ENCODE peak calls at places on chromosome 20, in six cellular contexts. O is endothelial cell, S is neural progenitor cell, R is lung, M is pancreas, T is heart left ventricle. C is an unnamed sample.

GRCh38 chr20:43379239-43379917 is 78.3 kb upstream of the SRSF6 start:
- DNase-seq in O (no peak), S (no peak), R (no peak), M (no peak), T (no peak), C (no peak)

GRCh38 chr20:16208443-16208842 is 364.8 kb downstream of the KIF16B start:
- DNase-seq in O (no peak), S (no peak), R (no peak), M (no peak), T (no peak), C (no peak)

GRCh38 chr20:53216856-53217576 is 244.9 kb downstream of the TSHZ2 start:
- DNase-seq in O (peak), S (peak), R (peak), M (peak), T (peak), C (peak)

GRCh38 chr20:61701802-61702201 is 363.9 kb downstream of the TAF4 start:
- DNase-seq in O (no peak), S (no peak), R (no peak), M (no peak), T (no peak), C (no peak)

GRCh38 chr20:12722096-12722495 is 286.7 kb upstream of the SPTLC3 start:
- DNase-seq in O (no peak), S (no peak), R (no peak), M (no peak), T (no peak), C (no peak)

GRCh38 chr20:43849496-43850197 is 65.0 kb upstream of the TOX2 start:
- DNase-seq in O (no peak), S (no peak), R (peak), M (no peak), T (no peak), C (no peak)

GRCh38 chr20:62190639-62191411 is 8.0 kb downstream of the MTG2 start:
- DNase-seq in O (no peak), S (no peak), R (no peak), M (peak), T (no peak), C (no peak)

GRCh38 chr20:45456632-45457031 is 12.9 kb upstream of the WFDC2 start:
- DNase-seq in O (peak), S (peak), R (peak), M (no peak), T (no peak), C (peak)

GRCh38 chr20:49344975-49345374 is 67.1 kb upstream of the ZNFX1 start:
- DNase-seq in O (no peak), S (no peak), R (peak), M (no peak), T (peak), C (no peak)

GRCh38 chr20:4227085-4227821 is 211.9 kb upstream of the RNF24 start:
- DNase-seq in O (no peak), S (peak), R (no peak), M (no peak), T (peak), C (no peak)

GRCh38 chr20:49287555-49288249 is 9.8 kb upstream of the ZNFX1 start:
- DNase-seq in O (no peak), S (no peak), R (no peak), M (no peak), T (no peak), C (no peak)

GRCh38 chr20:47196091-47197081 is 160.1 kb downstream of the ZMYND8 start:
- DNase-seq in O (peak), S (peak), R (peak), M (peak), T (peak), C (peak)

GRCh38 chr20:11376406-11376805 is 541.3 kb upstream of the BTBD3 start:
- DNase-seq in O (no peak), S (no peak), R (no peak), M (no peak), T (no peak), C (no peak)

GRCh38 chr20:36670665-36671357 is 24.8 kb upstream of the SLA2 start:
- DNase-seq in O (no peak), S (no peak), R (no peak), M (no peak), T (no peak), C (no peak)

GRCh38 chr20:43721097-43721428 is 5.7 kb downstream of the GTSF1L start:
- DNase-seq in O (no peak), S (no peak), R (no peak), M (no peak), T (no peak), C (no peak)

GRCh38 chr20:60695223-60695622 is 556.8 kb upstream of the CDH4 start:
- DNase-seq in O (no peak), S (no peak), R (no peak), M (no peak), T (no peak), C (no peak)

GRCh38 chr20:19815553-19815991 is 57.5 kb downstream of the RIN2 start:
- DNase-seq in O (no peak), S (no peak), R (no peak), M (no peak), T (peak), C (no peak)

GRCh38 chr20:62603021-62603906 is 39.0 kb upstream of the SLCO4A1 start:
- DNase-seq in O (no peak), S (no peak), R (peak), M (peak), T (peak), C (no peak)

GRCh38 chr20:61185841-61186601 is 66.0 kb upstream of the CDH4 start:
- DNase-seq in O (no peak), S (no peak), R (no peak), M (no peak), T (no peak), C (no peak)

GRCh38 chr20:44423480-44423879 is 52.2 kb upstream of the TTPAL start:
- DNase-seq in O (no peak), S (no peak), R (no peak), M (no peak), T (no peak), C (no peak)

GRCh38 chr20:10721112-10721896 is 47.5 kb upstream of the JAG1 start:
- DNase-seq in O (no peak), S (no peak), R (no peak), M (no peak), T (no peak), C (no peak)

GRCh38 chr20:49447946-49448809 is 34.3 kb downstream of the KCNB1 start:
- DNase-seq in O (no peak), S (peak), R (no peak), M (no peak), T (peak), C (no peak)

GRCh38 chr20:9534025-9534424 is 19.6 kb downstream of the LAMP5 start:
- DNase-seq in O (no peak), S (no peak), R (no peak), M (no peak), T (no peak), C (no peak)

GRCh38 chr20:2599265-2600060 is 53.0 kb upstream of the NOP56 start:
- DNase-seq in O (no peak), S (peak), R (no peak), M (no peak), T (no peak), C (no peak)

GRCh38 chr20:48638546-48638945 is 189.3 kb downstream of the PREX1 start:
- DNase-seq in O (no peak), S (no peak), R (no peak), M (no peak), T (no peak), C (no peak)

GRCh38 chr20:1323830-1324597 is 4.9 kb downstream of the SDCBP2 start:
- DNase-seq in O (no peak), S (no peak), R (no peak), M (no peak), T (no peak), C (no peak)

GRCh38 chr20:61768926-61769832 is 296.5 kb downstream of the TAF4 start:
- DNase-seq in O (no peak), S (no peak), R (no peak), M (no peak), T (no peak), C (no peak)

GRCh38 chr20:63080411-63080810 is 73.6 kb upstream of the BHLHE23 start:
- DNase-seq in O (no peak), S (no peak), R (no peak), M (peak), T (peak), C (no peak)

GRCh38 chr20:61274326-61274725 is 22.3 kb downstream of the CDH4 start:
- DNase-seq in O (no peak), S (no peak), R (no peak), M (no peak), T (no peak), C (no peak)

GRCh38 chr20:21232546-21233280 is 70.4 kb upstream of the XRN2 start:
- DNase-seq in O (no peak), S (peak), R (no peak), M (no peak), T (no peak), C (no peak)

GRCh38 chr20:63740501-63741353 is 1.2 kb downstream of the SLC2A4RG start:
- DNase-seq in O (peak), S (peak), R (peak), M (peak), T (peak), C (peak)

GRCh38 chr20:49979030-49979832 is 3.5 kb upstream of the SNAI1 start:
- DNase-seq in O (peak), S (peak), R (peak), M (peak), T (peak), C (peak)

GRCh38 chr20:13220194-13220856 is 749 bp upstream of the ISM1 start:
- DNase-seq in O (peak), S (peak), R (peak), M (peak), T (no peak), C (peak)

GRCh38 chr20:46130534-46130933 is 12.4 kb downstream of the CD40 start:
- DNase-seq in O (no peak), S (no peak), R (no peak), M (no peak), T (no peak), C (no peak)

GRCh38 chr20:52231230-52231746 is 39.7 kb upstream of the ZFP64 start:
- DNase-seq in O (no peak), S (no peak), R (no peak), M (no peak), T (no peak), C (no peak)

GRCh38 chr20:2814076-2814475 is 711 bp upstream of the C20orf141 start:
- DNase-seq in O (no peak), S (no peak), R (no peak), M (no peak), T (no peak), C (no peak)

GRCh38 chr20:47663354-47664067 is 121.8 kb downstream of the SULF2 start:
- DNase-seq in O (peak), S (peak), R (peak), M (peak), T (peak), C (peak)

GRCh38 chr20:11429889-11430580 is 487.7 kb upstream of the BTBD3 start:
- DNase-seq in O (no peak), S (peak), R (no peak), M (no peak), T (no peak), C (no peak)

GRCh38 chr20:38612921-38613320 is 11.3 kb downstream of the ARHGAP40 start:
- DNase-seq in O (no peak), S (no peak), R (no peak), M (no peak), T (no peak), C (no peak)
- TF ChIP-seq CTCF in O (no peak), S (no peak), R (no peak), M (no peak), T (no peak), C (no peak)

DNA sequence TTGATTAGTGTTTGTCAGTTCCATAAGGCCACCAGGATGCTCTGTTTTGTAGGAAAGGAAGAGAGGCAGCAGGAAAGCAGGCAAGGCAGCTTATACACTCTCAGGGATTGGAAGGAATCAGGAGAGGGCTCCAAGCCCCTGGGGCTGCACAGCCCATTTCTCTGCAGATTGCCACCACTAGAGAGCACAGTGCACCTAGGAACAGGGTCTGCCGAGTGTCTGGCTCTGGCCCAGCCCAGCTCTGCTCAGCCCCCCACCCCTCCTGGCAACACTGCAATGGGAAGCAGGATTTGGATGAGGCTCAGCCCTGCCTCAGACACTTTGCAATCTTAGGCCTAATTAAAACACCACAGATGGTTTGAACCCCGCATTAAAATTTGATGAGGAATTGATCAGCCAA is 252.6 kb downstream of the DHX35 start:
- DNase-seq in O (no peak), S (peak), R (no peak), M (no peak), T (no peak), C (no peak)
- TF ChIP-seq CTCF in O (no peak), S (peak), R (no peak), M (no peak), T (no peak), C (no peak)

GRCh38 chr20:14916360-14916759 is 578.9 kb upstream of the FLRT3 start:
- DNase-seq in O (no peak), S (no peak), R (no peak), M (no peak), T (no peak), C (no peak)
- TF ChIP-seq CTCF in O (no peak), S (no peak), R (no peak), M (no peak), T (no peak), C (no peak)

GRCh38 chr20:57609842-57610167 is 10.4 kb downstream of the ZBP1 start:
- DNase-seq in O (no peak), S (peak), R (no peak), M (no peak), T (no peak), C (no peak)
- TF ChIP-seq CTCF in O (no peak), S (peak), R (no peak), M (no peak), T (no peak), C (no peak)

GRCh38 chr20:35663813-35664543 is 722 bp downstream of the CPNE1 start:
- DNase-seq in O (peak), S (peak), R (peak), M (no peak), T (peak), C (peak)
- TF ChIP-seq CTCF in O (no peak), S (no peak), R (no peak), M (no peak), T (no peak), C (peak)

DNA sequence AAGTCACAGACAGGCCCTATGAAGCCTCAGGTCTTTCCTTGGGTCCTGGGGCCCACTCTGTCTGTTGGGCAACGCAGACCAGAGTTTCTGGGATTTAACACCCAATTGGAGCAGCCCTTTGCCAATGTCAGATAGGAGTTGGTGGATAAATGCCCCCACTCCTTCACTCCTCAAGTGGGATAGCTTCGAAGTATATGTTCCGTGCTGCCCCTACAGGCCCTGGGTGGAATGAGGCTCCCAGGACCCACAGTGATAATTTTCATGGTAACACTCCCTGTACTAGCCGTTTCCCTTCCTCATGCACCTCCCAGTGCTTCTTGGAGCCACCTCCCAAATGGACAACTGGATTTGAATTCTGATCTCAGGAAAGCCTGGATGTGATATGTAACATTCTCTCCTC is 145.4 kb downstream of the FOXA2 start:
- DNase-seq in O (peak), S (peak), R (no peak), M (no peak), T (no peak), C (no peak)
- TF ChIP-seq CTCF in O (peak), S (peak), R (no peak), M (no peak), T (no peak), C (peak)

GRCh38 chr20:56685879-56686278 is 56.8 kb downstream of the TFAP2C start:
- DNase-seq in O (no peak), S (no peak), R (no peak), M (no peak), T (no peak), C (no peak)
- TF ChIP-seq CTCF in O (no peak), S (no peak), R (no peak), M (no peak), T (no peak), C (no peak)

DNA sequence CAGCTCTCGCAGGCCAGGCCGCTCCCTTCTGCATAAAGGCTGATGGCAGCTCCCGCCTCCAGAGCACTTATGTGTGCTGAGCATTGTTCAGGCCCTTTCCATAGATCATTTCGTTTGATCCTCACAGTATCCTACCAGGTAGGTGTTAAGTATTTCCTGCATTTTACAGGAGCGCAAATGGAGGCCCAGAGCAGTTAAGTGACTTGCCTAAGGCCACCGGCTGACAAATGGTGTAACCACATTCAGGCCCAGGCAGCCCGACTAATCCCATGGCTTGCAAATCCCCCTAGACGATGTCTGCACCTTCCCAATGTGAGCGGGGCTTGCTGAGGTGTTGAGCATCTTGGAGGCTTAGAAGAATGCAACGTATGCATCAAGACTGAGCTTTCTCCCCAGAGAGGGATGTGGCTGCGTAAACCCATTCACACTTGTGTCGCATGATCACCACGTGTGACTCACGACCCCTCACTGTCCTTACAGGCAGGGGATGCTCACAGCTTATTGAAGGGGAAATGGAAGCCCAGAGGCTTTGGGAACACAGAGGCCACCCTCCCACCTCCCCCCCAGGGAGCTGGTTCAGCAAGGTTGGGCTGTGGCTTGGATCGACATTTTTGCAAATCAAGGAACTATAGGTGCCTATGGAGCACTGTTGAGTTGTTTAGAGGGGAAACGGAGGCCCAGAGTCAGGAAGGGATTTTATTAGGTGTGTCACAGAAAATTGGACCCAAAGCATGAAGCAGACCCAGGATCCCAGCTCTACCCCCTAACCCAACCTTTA is 7.0 kb downstream of the BPIFB2 start:
- DNase-seq in O (no peak), S (peak), R (no peak), M (no peak), T (no peak), C (no peak)
- TF ChIP-seq CTCF in O (no peak), S (no peak), R (no peak), M (no peak), T (no peak), C (no peak)

DNA sequence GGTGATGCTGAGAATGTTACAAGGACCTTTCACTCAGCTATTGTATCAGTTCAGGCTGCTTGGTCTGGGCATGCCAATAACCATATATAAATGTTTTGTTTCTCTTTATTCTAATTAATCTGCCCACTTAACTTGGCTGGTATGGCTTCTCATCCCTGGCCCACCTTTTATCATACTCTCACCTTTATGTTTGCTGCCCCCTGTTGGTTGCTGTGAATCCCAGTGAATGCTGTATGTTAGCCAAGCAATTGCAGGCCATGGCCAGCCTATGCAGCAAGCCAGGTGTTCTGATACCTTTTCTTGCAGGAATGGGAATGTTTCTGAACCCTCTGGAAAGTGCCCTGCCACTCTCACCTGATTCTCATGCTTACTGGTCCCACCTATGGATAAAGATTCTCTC is 54.6 kb downstream of the PCSK2 start:
- DNase-seq in O (peak), S (peak), R (peak), M (no peak), T (no peak), C (peak)
- TF ChIP-seq CTCF in O (peak), S (peak), R (no peak), M (peak), T (no peak), C (peak)

DNA sequence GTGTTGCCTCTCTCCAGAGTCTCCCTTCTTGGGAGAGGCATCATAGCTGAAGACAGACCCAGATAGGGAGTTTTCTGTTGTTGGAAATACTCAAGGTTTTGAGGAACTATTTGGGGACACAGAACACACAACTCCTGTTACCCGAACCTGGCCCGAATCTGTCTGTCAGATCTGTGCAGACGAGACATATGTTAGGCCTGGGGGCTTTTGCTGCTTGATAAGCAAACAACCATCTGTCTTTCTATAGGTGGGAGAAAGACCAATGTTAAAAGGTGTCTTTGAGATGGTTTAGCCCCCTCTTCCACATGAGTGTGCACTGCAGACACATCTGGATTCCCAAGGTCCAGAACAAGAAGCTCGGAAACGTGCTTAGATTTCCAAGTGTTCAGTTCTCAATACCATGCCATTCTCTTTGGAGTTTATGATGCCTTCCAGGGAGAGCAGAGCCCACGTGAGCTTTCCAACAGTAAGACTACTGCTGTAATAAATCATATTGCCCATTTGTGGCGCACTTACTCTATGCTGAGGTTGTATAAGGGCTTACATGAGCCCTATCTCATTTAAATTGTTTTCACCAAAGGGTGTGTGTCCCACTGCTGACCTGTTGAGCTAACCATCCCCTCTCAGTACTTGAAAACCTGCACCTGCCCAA is 3.8 kb upstream of the STX16 start:
- DNase-seq in O (no peak), S (no peak), R (no peak), M (no peak), T (no peak), C (no peak)
- TF ChIP-seq CTCF in O (no peak), S (no peak), R (no peak), M (no peak), T (no peak), C (no peak)

C was measured in neural crest cell.